ENCODE peak calls at places on chromosome X, in nine cellular contexts. L, Q, S, A, H, G, U, N and K are unnamed samples.

GRCh38 chrX:149711545-149712236 is at the start of gene MAGEA11:
- DNase-seq in H (no peak), L (no peak), N (no peak), G (no peak), S (no peak), Q (no peak), A (no peak), U (no peak), K (no peak)

GRCh38 chrX:141320801-141321200 is 78.5 kb upstream of the SPANXC start:
- DNase-seq in G (no peak), S (peak; percentile 70), N (no peak), L (no peak), Q (no peak), U (no peak), H (no peak), A (no peak), K (no peak)

GRCh38 chrX:124209792-124210576 is 122.5 kb upstream of the TEX13D start:
- DNase-seq in Q (no peak), G (no peak), A (no peak), L (peak; percentile 7), N (no peak), U (no peak), H (no peak), S (no peak), K (no peak)

GRCh38 chrX:70196961-70197805 is 19.9 kb downstream of the DGAT2L6 start:
- DNase-seq in S (peak; percentile 75), G (peak; percentile 75), L (peak; percentile 80), N (peak; percentile 59), A (peak; percentile 18), U (peak; percentile 51), Q (peak; percentile 42), H (peak; percentile 26), K (no peak)

GRCh38 chrX:71365356-71365875 is 741 bp upstream of the TAF1 start:
- DNase-seq in A (no peak), S (no peak), H (no peak), N (peak; percentile 2), Q (no peak), L (no peak), G (no peak), U (no peak), K (no peak)

GRCh38 chrX:96979766-96980165 is 96.1 kb downstream of the RPA4 start:
- DNase-seq in U (no peak), A (no peak), S (no peak), N (no peak), L (no peak), G (no peak), H (no peak), Q (no peak), K (no peak)

GRCh38 chrX:37652053-37652452 is 33.5 kb upstream of the XK start:
- DNase-seq in U (no peak), G (no peak), L (no peak), A (no peak), Q (no peak), S (no peak), N (no peak), H (no peak), K (no peak)

GRCh38 chrX:74464722-74465121 is 43.4 kb downstream of the SLC16A2 start:
- DNase-seq in Q (no peak), A (no peak), U (no peak), S (no peak), N (no peak), H (no peak), G (no peak), L (no peak), K (no peak)

GRCh38 chrX:141176586-141177451 is at the start of gene LDOC1:
- DNase-seq in N (peak; percentile 74), Q (peak; percentile 52), S (peak; percentile 90), L (peak; percentile 93), A (peak; percentile 72), H (peak; percentile 66), U (peak; percentile 75), G (no peak), K (no peak)